ENCODE peak calls at places on chromosomes 1 and 21, in seven cellular contexts. V is prostate gland, Y is sigmoid colon, O is GM23338, J is HCT116, K is endothelial cell of umbilical vein, Z is transverse colon. F is an unnamed sample.

GRCh38 chr21:45543710-45544448 is 1.6 kb upstream of the SLC19A1 start:
- DNase-seq in O (no peak), K (no peak), Z (no peak), Y (peak), J (no peak), V (no peak), F (peak)

GRCh38 chr1:238196516-238196915 is 305.8 kb upstream of the ZP4 start:
- DNase-seq in K (no peak), J (no peak), V (no peak), Y (no peak), O (no peak), Z (no peak), F (no peak)

GRCh38 chr1:179166663-179167417 is 62.6 kb downstream of the ABL2 start:
- DNase-seq in Y (no peak), Z (no peak), V (no peak), J (no peak), O (no peak), K (no peak), F (no peak)

GRCh38 chr1:190353538-190354101 is 124.0 kb downstream of the BRINP3 start:
- DNase-seq in K (no peak), O (no peak), Y (no peak), V (no peak), J (no peak), Z (no peak), F (no peak)

GRCh38 chr1:15337656-15338402 is 71.9 kb upstream of the EFHD2 start:
- DNase-seq in V (no peak), O (no peak), J (peak), K (peak), Z (no peak), Y (no peak), F (no peak)

GRCh38 chr1:65146908-65147423 is 1.0 kb upstream of the AK4 start:
- DNase-seq in O (peak), J (no peak), K (no peak), Y (no peak), V (no peak), Z (no peak), F (no peak)

GRCh38 chr1:30250338-30251022 is 472.9 kb downstream of the MATN1 start:
- DNase-seq in V (no peak), J (no peak), Z (no peak), Y (no peak), O (no peak), K (no peak), F (no peak)

GRCh38 chr1:203325004-203325417 is 19.7 kb downstream of the BTG2 start:
- DNase-seq in K (no peak), Y (no peak), J (no peak), O (peak), Z (peak), V (no peak), F (no peak)

GRCh38 chr1:149899460-149900284 is at the start of gene BOLA1:
- DNase-seq in Y (peak), J (peak), K (peak), Z (peak), V (peak), O (peak), F (peak)

GRCh38 chr1:159188375-159188788 is 16.3 kb upstream of the ACKR1 start:
- DNase-seq in Z (peak), V (no peak), Y (peak), O (peak), J (no peak), K (peak), F (no peak)

GRCh38 chr1:39711359-39712340 is 20.4 kb upstream of the HPCAL4 start:
- DNase-seq in Z (no peak), J (no peak), O (peak), K (no peak), Y (no peak), V (no peak), F (no peak)

GRCh38 chr1:198771562-198772153 is 132.8 kb downstream of the PTPRC start:
- DNase-seq in Y (no peak), O (peak), K (peak), Z (no peak), V (no peak), J (peak), F (no peak)

GRCh38 chr1:65688848-65689247 is 103.8 kb upstream of the PDE4B start:
- DNase-seq in K (no peak), Z (no peak), Y (no peak), J (no peak), V (no peak), O (no peak), F (no peak)

GRCh38 chr1:184672013-184672726 is 82.5 kb downstream of the EDEM3 start:
- DNase-seq in O (no peak), J (no peak), V (no peak), K (no peak), Z (no peak), Y (no peak), F (no peak)

GRCh38 chr1:240803151-240803550 is 191.2 kb upstream of the GREM2 start:
- DNase-seq in Y (no peak), K (peak), O (no peak), Z (no peak), V (no peak), J (no peak), F (no peak)

GRCh38 chr21:17725339-17725738 is 93.8 kb downstream of the C21orf91 start:
- DNase-seq in V (no peak), O (no peak), Y (no peak), Z (no peak), J (no peak), K (no peak), F (no peak)

GRCh38 chr1:233038581-233038980 is 88.2 kb downstream of the NTPCR start:
- DNase-seq in O (no peak), V (no peak), K (no peak), J (no peak), Z (no peak), Y (no peak), F (no peak)

GRCh38 chr1:84782881-84783280 is 92.6 kb upstream of the SSX2IP start:
- DNase-seq in V (no peak), Y (no peak), J (no peak), O (no peak), K (no peak), Z (no peak), F (no peak)

GRCh38 chr1:84780000-84780716 is 89.9 kb upstream of the SSX2IP start:
- DNase-seq in V (peak), O (no peak), K (no peak), Z (no peak), J (no peak), Y (peak), F (no peak)

GRCh38 chr1:84789014-84789413 is 98.8 kb upstream of the SSX2IP start:
- DNase-seq in K (no peak), Z (no peak), Y (no peak), O (no peak), J (no peak), V (no peak), F (no peak)

GRCh38 chr1:84782311-84782771 is 92.1 kb upstream of the SSX2IP start:
- DNase-seq in V (no peak), Z (peak), O (peak), J (peak), Y (no peak), K (peak), F (no peak)

GRCh38 chr1:84785231-84785630 is 95.0 kb upstream of the SSX2IP start:
- DNase-seq in V (no peak), K (no peak), Y (peak), J (no peak), O (no peak), Z (no peak), F (no peak)
- H3K27ac ChIP-seq in V (no peak), K (no peak), Y (no peak), J (no peak), O (no peak), Z (peak), F (peak)

GRCh38 chr1:153265457-153265856 is 6.0 kb downstream of the LORICRIN start:
- DNase-seq in J (no peak), Y (no peak), V (no peak), K (no peak), O (no peak), Z (no peak), F (no peak)
- TF ChIP-seq CTCF in J (peak), Y (no peak), V (no peak), K (no peak), O (no peak), Z (peak), F (no peak)

GRCh38 chr21:25562660-25563059 is 44.6 kb downstream of the MRPL39 start:
- DNase-seq in V (no peak), K (peak), Z (no peak), O (no peak), Y (no peak), J (no peak), F (no peak)

GRCh38 chr21:25564349-25564948 is 42.8 kb downstream of the MRPL39 start:
- DNase-seq in Y (no peak), O (no peak), V (no peak), J (no peak), Z (no peak), K (no peak), F (no peak)

GRCh38 chr21:25563399-25564116 is 43.7 kb downstream of the MRPL39 start:
- DNase-seq in Z (peak), V (no peak), O (no peak), Y (no peak), J (no peak), K (peak), F (no peak)

GRCh38 chr21:25560151-25560783 is 47.0 kb downstream of the MRPL39 start:
- DNase-seq in V (no peak), Y (no peak), K (no peak), Z (no peak), J (no peak), O (no peak), F (no peak)

GRCh38 chr21:25561668-25562641 is 45.3 kb downstream of the MRPL39 start:
- DNase-seq in J (no peak), Y (peak), V (no peak), O (peak), Z (peak), K (peak), F (peak)
- TF ChIP-seq POLR2AphosphoS5 in J (no peak), Y (no peak), V (no peak), O (no peak), Z (no peak), K (peak), F (no peak)

GRCh38 chr21:33739701-33740100 is 97.4 kb downstream of the ITSN1 start:
- DNase-seq in O (no peak), K (no peak), J (no peak), V (no peak), Z (no peak), Y (no peak), F (no peak)
- H3K27ac ChIP-seq in O (no peak), K (no peak), J (no peak), V (no peak), Z (no peak), Y (no peak), F (no peak)

DNA sequence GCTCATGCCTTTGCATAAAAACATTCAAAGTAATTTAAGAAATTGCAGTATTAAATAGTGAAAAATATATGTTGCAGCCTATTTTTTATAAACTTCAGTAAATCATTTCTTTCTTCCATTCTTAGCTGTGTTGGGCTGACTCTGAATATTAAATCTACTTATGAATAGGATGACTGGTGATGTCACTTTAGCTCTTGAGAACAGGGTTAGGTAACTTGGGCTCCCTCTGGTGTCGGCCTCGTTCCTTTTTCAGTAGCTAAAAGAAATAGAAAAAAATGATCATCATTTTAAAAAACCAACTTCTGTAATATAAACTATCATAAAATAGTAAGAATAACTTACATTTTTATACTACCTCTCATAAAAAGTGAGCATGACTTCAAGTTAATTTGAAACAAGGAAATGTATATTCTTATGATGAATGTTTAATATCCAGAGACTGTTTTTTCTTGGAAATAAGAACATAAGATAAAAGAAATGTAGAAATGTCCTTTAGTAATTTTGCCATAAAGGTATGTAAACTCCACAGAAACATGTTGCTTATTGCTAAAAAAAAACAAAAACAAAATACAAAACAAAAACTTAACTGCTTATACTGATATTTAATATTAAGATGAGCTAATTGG is 26.8 kb upstream of the NCAM2 start:
- DNase-seq in Y (peak), V (no peak), O (peak), K (peak), Z (peak), J (no peak), F (no peak)
- TF ChIP-seq CTCF in Y (peak), V (no peak), O (peak), K (peak), Z (peak), J (no peak), F (no peak)

F was measured in breast epithelium.